ENCODE peak calls at places on chromosomes 7 and 10, in four cellular contexts. I is esophagus muscularis mucosa, V is tibial artery, F is ovary. T is an unnamed sample. For H3K36me3, the result is how much of the 10 kb centered on the place peaks cover.

GRCh38 chr10:16673443-16673842 is 143.8 kb downstream of the RSU1 start:
- DNase-seq in V (no peak), I (no peak), F (no peak), T (no peak)

GRCh38 chr7:106668853-106669539 is 8.0 kb upstream of the CCDC71L start:
- DNase-seq in F (no peak), I (no peak), V (no peak), T (no peak)

GRCh38 chr7:6160191-6160623 is 112.2 kb downstream of the CYTH3 start:
- DNase-seq in I (no peak), V (peak), F (peak), T (peak)

GRCh38 chr7:114297121-114297520 is 117.5 kb upstream of the FOXP2 start:
- DNase-seq in I (no peak), V (no peak), F (no peak), T (peak)

GRCh38 chr10:51524041-51524440 is 175.4 kb downstream of the CSTF2T start:
- DNase-seq in I (no peak), F (no peak), V (no peak), T (no peak)

GRCh38 chr10:77974396-77975074 is 48.0 kb upstream of the DLG5 start:
- DNase-seq in I (no peak), V (no peak), F (no peak), T (no peak)

GRCh38 chr10:89373916-89374711 is 3.7 kb upstream of the IFIT1B start:
- DNase-seq in F (peak), V (peak), I (peak), T (peak)

GRCh38 chr7:133491846-133492652 is 239.2 kb downstream of the EXOC4 start:
- DNase-seq in V (no peak), F (no peak), I (no peak), T (no peak)

GRCh38 chr10:15624405-15625191 is 95.1 kb downstream of the ITGA8 start:
- DNase-seq in F (no peak), V (peak), I (no peak), T (peak)

GRCh38 chr7:79272066-79272669 is 181.3 kb downstream of the MAGI2 start:
- DNase-seq in V (no peak), I (no peak), F (no peak), T (no peak)

GRCh38 chr10:4260483-4260882 is 475.5 kb upstream of the KLF6 start:
- DNase-seq in I (no peak), F (no peak), V (no peak), T (no peak)

GRCh38 chr10:74227697-74228424 is 76.8 kb downstream of the ADK start:
- DNase-seq in F (no peak), I (no peak), V (no peak), T (no peak)

GRCh38 chr10:2414562-2414961 is 652.8 kb upstream of the PFKP start:
- DNase-seq in V (no peak), I (no peak), F (no peak), T (no peak)

GRCh38 chr7:98217623-98218582 is 6.7 kb downstream of the BHLHA15 start:
- DNase-seq in I (no peak), V (no peak), F (no peak), T (peak)

GRCh38 chr10:73338801-73339368 is 19.8 kb downstream of the CFAP70 start:
- DNase-seq in I (no peak), V (no peak), F (no peak), T (no peak)

GRCh38 chr7:64999165-65000004 is 7.1 kb downstream of the ERV3-1 start:
- DNase-seq in I (no peak), F (no peak), V (peak), T (no peak)

GRCh38 chr7:112449353-112449752 is 907 bp upstream of the IFRD1 start:
- DNase-seq in V (no peak), F (no peak), I (no peak), T (peak)

GRCh38 chr10:49001861-49002675 is 62.4 kb upstream of the LRRC18 start:
- DNase-seq in F (peak), I (no peak), V (no peak), T (no peak)

GRCh38 chr10:75191821-75192568 is 18.6 kb upstream of the VDAC2 start:
- DNase-seq in I (no peak), V (peak), F (peak), T (no peak)

GRCh38 chr10:121994429-121994881 is 5.5 kb downstream of the TACC2 start:
- DNase-seq in V (peak), F (no peak), I (no peak), T (no peak)

GRCh38 chr10:64036306-64036930 is 515.2 kb downstream of the REEP3 start:
- DNase-seq in V (no peak), I (no peak), F (no peak), T (no peak)

GRCh38 chr7:533266-533665 is 13.6 kb upstream of the PDGFA start:
- DNase-seq in V (no peak), I (no peak), F (no peak), T (no peak)

GRCh38 chr10:79561257-79561656 is 1.1 kb upstream of the SFTPA2 start:
- DNase-seq in I (no peak), F (no peak), V (no peak), T (no peak)

GRCh38 chr7:70630647-70631457 is 501.1 kb upstream of the GALNT17 start:
- DNase-seq in V (peak), I (no peak), F (peak), T (peak)

GRCh38 chr10:76583711-76584161 is 1053.9 kb downstream of the KCNMA1 start:
- DNase-seq in V (no peak), I (no peak), F (no peak), T (no peak)

GRCh38 chr7:111390000-111390399 is 172.3 kb downstream of the IMMP2L start:
- DNase-seq in V (no peak), F (no peak), I (no peak), T (no peak)

GRCh38 chr10:32111585-32111984 is 55.4 kb upstream of the KIF5B start:
- DNase-seq in F (no peak), I (no peak), V (no peak), T (no peak)

GRCh38 chr7:767941-768729 is 41.1 kb upstream of the PRKAR1B start:
- DNase-seq in V (no peak), I (no peak), F (peak), T (no peak)

GRCh38 chr10:124869941-124870340 is 68.3 kb downstream of the ABRAXAS2 start:
- DNase-seq in I (no peak), V (no peak), F (no peak), T (peak)

GRCh38 chr10:102311025-102311420 is 65.7 kb downstream of the GBF1 start:
- DNase-seq in V (no peak), I (no peak), F (no peak), T (no peak)

GRCh38 chr7:8932751-8933150 is 499.3 kb downstream of the NXPH1 start:
- DNase-seq in F (no peak), V (no peak), I (no peak), T (no peak)

GRCh38 chr10:93667795-93668194 is 34.6 kb downstream of the FRA10AC1 start:
- DNase-seq in V (no peak), I (no peak), F (no peak), T (no peak)

GRCh38 chr10:27605337-27605736 is 101.2 kb downstream of the RAB18 start:
- DNase-seq in I (no peak), F (no peak), V (no peak), T (no peak)

GRCh38 chr7:55546826-55547225 is 25.5 kb downstream of the VOPP1 start:
- DNase-seq in F (peak), I (no peak), V (peak), T (peak)

GRCh38 chr10:88028654-88029053 is 165.2 kb downstream of the PTEN start:
- DNase-seq in F (no peak), V (no peak), I (no peak), T (no peak)

GRCh38 chr10:30637881-30638467 is 8.4 kb upstream of the LYZL2 start:
- DNase-seq in V (no peak), I (no peak), F (no peak), T (no peak)

GRCh38 chr7:144027070-144027469 is 21.7 kb upstream of the OR2A5 start:
- DNase-seq in F (no peak), I (no peak), V (no peak), T (no peak)

GRCh38 chr10:8044908-8045727 is 9.4 kb upstream of the GATA3 start:
- DNase-seq in I (no peak), V (no peak), F (no peak), T (peak)

GRCh38 chr10:132066186-132066585 is 440 bp downstream of the JAKMIP3 start:
- DNase-seq in I (no peak), F (no peak), V (no peak), T (peak)
- H3K4me3 ChIP-seq in I (peak), F (peak), V (peak), T (peak)

GRCh38 chr7:30310674-30311362 is 26.4 kb downstream of the ZNRF2 start:
- DNase-seq in F (no peak), I (no peak), V (no peak), T (no peak)

GRCh38 chr7:30308392-30308791 is 24.0 kb downstream of the ZNRF2 start:
- DNase-seq in I (no peak), V (no peak), F (no peak), T (no peak)

GRCh38 chr7:30309842-30310435 is 25.5 kb downstream of the ZNRF2 start:
- DNase-seq in I (no peak), F (no peak), V (no peak), T (no peak)

GRCh38 chr7:30306977-30307376 is 22.6 kb downstream of the ZNRF2 start:
- DNase-seq in F (no peak), I (no peak), V (no peak), T (no peak)

DNA sequence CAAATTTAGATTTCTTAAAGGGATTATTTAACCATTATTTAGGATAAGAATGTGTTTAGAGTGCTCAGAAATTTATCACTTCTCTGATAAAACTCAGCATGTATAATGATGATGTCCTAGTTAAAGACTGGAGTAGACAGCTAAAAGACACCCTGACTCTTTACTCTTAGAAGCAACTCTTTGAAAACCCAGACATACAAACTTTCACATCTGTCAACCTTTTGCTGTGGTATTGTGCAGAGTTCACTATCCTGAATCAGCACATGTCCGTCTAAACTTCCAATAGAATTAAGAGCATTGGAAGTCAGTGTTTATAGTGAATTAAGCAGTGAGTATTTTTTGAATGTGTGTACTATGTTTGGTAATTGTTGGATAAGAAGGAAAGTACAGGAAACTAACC is 24.9 kb downstream of the ZNRF2 start:
- DNase-seq in V (no peak), I (no peak), F (no peak), T (no peak)
- H3K27ac ChIP-seq in V (no peak), I (no peak), F (no peak), T (no peak)

DNA sequence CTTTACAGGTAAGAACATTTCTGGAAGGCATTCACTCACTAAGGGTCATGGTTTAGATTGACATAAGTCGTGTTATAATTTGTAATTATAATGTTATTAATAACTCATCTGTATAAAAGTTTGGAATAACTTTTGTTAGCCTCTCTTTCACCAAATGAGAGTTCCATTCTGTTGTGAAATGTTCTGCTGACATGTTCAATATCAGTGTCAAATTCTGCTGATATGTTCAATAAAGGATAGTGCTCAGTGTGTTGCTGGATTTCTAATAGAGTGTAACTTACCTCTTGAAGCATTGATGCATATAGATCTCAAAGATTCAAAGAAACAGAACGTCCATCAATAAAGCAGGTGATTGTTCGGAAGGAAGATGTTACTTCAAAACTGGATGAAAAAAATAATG is 30.6 kb downstream of the ANLN start:
- DNase-seq in V (no peak), I (no peak), F (no peak), T (no peak)
- H3K36me3 ChIP-seq in V (under half), I (under half), F (under half), T (under half)

DNA sequence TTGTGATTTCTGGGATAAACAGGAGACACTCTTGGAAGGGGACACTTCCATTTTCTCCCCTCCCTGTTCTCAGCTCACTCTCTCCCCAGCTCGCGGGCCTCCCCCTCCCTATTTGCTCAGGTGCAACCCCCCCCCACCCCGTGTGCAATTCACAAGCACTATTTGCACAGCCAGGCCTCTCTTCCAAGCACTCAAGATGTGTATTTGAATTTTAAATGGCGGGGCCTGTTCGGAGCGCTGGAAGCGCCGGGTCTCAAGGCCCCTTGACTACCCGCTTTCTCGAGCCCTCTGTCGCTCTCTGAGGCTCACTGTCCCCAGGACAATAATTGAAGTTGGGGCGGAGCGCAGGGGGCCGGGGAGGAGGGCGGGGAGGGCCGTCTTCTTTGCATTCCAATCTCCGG is 7.8 kb downstream of the SHH start:
- DNase-seq in F (no peak), V (no peak), I (no peak), T (no peak)
- H3K4me3 ChIP-seq in F (no peak), V (no peak), I (peak), T (no peak)

GRCh38 chr7:124801330-124801895 is 35.8 kb upstream of the GPR37 start:
- DNase-seq in I (no peak), F (no peak), V (no peak), T (no peak)

GRCh38 chr7:124796771-124797170 is 31.2 kb upstream of the GPR37 start:
- DNase-seq in I (no peak), F (no peak), V (no peak), T (no peak)

GRCh38 chr7:124800386-124800785 is 34.8 kb upstream of the GPR37 start:
- DNase-seq in I (no peak), V (no peak), F (no peak), T (no peak)

GRCh38 chr7:124799448-124799847 is 33.9 kb upstream of the GPR37 start:
- DNase-seq in I (no peak), V (no peak), F (no peak), T (no peak)
- H3K27ac ChIP-seq in I (no peak), V (no peak), F (no peak), T (no peak)

DNA sequence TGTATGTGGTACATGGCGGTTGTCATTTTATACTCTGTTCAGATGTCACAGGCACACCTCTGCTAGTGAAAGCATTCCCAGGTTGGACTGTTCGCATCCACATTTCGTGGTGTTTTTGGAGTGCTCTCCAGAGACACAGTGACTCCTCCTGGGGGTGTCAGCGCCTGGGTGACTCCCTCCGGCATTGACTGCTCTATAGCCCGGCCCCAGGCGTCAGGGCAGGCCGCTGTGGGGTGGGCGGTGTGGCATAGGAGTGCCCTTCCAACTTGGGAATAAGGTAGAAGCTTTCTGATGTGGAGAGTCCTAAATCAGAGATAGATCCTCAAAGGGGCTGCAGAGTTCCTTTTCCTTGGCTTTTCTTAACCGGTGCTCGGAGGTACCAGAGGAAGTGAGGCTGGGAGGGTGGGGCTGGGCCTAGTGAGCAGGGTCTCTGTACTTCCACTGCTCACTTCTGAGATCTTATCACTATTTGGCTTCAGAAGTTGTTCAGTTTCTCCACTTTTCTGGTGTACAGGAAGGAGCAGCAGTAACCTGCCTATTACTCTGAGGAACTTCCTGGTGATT is 32.3 kb downstream of the CCNY start:
- DNase-seq in I (no peak), V (no peak), F (no peak), T (no peak)
- H3K36me3 ChIP-seq in I (under half), V (under half), F (under half), T (under half)

DNA sequence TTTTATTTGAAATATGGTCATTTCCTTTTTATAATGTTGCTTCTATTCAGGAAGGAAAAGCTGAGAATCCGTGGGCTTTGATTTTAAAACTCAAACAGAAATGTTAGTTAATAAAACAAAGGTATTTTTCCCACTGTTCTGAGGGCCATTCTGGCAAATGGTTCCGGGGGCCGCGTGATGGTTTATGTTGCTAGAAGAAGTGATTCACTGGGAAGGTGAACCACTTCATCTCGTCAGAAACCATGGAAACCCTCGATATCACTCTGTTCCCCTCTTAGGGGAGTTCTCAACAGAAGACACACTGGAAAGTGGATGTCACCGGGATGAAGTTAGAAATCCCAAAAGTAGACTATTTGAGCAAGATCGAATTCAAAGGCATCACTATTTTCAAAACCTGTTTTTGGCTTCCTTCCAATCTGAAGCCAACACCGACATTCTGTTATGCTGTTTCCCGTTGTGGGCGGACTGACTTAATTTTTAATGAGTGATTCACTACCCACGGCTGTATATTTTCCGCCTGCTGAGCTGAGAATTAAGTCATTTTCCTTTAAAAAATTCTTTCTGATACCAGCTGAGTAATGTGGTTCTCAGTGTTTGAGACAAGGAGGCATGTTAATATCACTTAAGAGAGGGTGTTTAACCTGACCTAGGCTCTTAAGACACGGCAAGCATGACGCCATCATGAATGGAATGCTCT is 84.1 kb downstream of the PTPRE start:
- DNase-seq in V (no peak), I (no peak), F (no peak), T (no peak)
- H3K4me3 ChIP-seq in V (no peak), I (no peak), F (no peak), T (no peak)

DNA sequence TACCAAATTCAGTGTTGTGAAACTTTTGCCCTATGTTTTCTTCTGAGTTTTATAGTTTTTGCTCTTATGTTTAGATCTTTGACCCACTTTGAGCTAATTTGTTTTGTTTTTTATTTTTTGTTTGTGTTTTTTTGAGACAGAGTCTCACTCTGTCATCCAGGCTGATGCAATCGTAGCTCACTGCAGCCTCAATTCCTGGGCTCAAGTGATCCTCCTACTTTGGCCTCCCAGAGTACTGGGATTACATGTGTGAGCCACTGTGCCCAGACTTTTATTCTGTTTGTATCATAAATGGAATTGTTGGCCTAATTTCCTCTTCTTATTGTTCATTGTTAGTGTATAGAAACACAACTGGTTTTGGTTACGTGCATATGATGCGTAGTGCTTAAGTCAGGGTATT is 43.2 kb upstream of the ZMIZ2 start:
- DNase-seq in V (no peak), I (no peak), F (no peak), T (no peak)
- H3K27ac ChIP-seq in V (no peak), I (no peak), F (no peak), T (no peak)

T was measured in aorta.